ENCODE peak calls at places on chromosomes 16 and 17, in five cellular contexts. L is GM04504; W is stimulated activated CD4-positive, alpha-beta T cell treated with anti-CD3 and anti-CD28 coated beads, Interleukin-4, amount 100 ng/mL, for 4 hours; F is EL; J is A549. G is an unnamed sample.

GRCh38 chr17:49843774-49844350 is 4.0 kb downstream of the TAC4 start:
- DNase-seq in L (no peak), W (no peak), F (no peak), J (peak), G (no peak)

GRCh38 chr17:286571-286970 is 66.0 kb downstream of the RPH3AL start:
- DNase-seq in L (no peak), W (no peak), F (no peak), J (no peak), G (no peak)

GRCh38 chr16:85008267-85008666 is 3.1 kb downstream of the ZDHHC7 start:
- DNase-seq in L (no peak), W (no peak), F (no peak), J (no peak), G (no peak)

GRCh38 chr17:76943781-76944213 is 75.6 kb downstream of the MGAT5B start:
- DNase-seq in L (no peak), W (no peak), F (no peak), J (no peak), G (no peak)

GRCh38 chr17:81591971-81592370 is 39.8 kb upstream of the FAAP100 start:
- DNase-seq in L (no peak), W (no peak), F (no peak), J (no peak), G (no peak)

GRCh38 chr17:47220531-47220999 is 11.4 kb downstream of the MYL4 start:
- DNase-seq in L (no peak), W (no peak), F (no peak), J (no peak), G (no peak)

GRCh38 chr17:72515291-72516065 is 394.7 kb downstream of the SOX9 start:
- DNase-seq in L (no peak), W (no peak), F (peak), J (no peak), G (no peak)

GRCh38 chr16:89365044-89365467 is 125.3 kb downstream of the ANKRD11 start:
- DNase-seq in L (peak), W (no peak), F (peak), J (no peak), G (no peak)

GRCh38 chr17:73838815-73839214 is 194.6 kb upstream of the SDK2 start:
- DNase-seq in L (no peak), W (no peak), F (no peak), J (no peak), G (no peak)

GRCh38 chr16:73122604-73123386 is 74.9 kb upstream of the ZFHX3 start:
- DNase-seq in L (no peak), W (no peak), F (no peak), J (no peak), G (peak)

GRCh38 chr16:87185313-87185712 is 131.9 kb downstream of the C16orf95 start:
- DNase-seq in L (no peak), W (no peak), F (no peak), J (no peak), G (no peak)

GRCh38 chr16:53754938-53755910 is 51.3 kb downstream of the FTO start:
- DNase-seq in L (no peak), W (no peak), F (peak), J (no peak), G (no peak)

GRCh38 chr16:61926766-61927165 is 109.5 kb downstream of the CDH8 start:
- DNase-seq in L (no peak), W (no peak), F (peak), J (no peak), G (no peak)

GRCh38 chr17:33120103-33120502 is 128.5 kb downstream of the SPACA3 start:
- DNase-seq in L (no peak), W (no peak), F (no peak), J (no peak), G (no peak)

GRCh38 chr16:31073073-31073822 is 792 bp downstream of the ZNF668 start:
- DNase-seq in L (peak), W (peak), F (peak), J (peak), G (peak)

GRCh38 chr17:47733047-47733413 is at the start of gene TBX21:
- DNase-seq in L (no peak), W (peak), F (peak), J (peak), G (no peak)

G was measured in putamen.